ENCODE peak calls at places on chromosomes 6 and 20, in nine cellular contexts. P is PC-3, A is astrocyte, U is substantia nigra, T is PC-9, N is dorsolateral prefrontal cortex, Q is small intestine, M is AG04450, B is epithelial cell of prostate. I is an unnamed sample.

GRCh38 chr6:64250126-64250525 is 614.5 kb downstream of the PHF3 start:
- DNase-seq in P (peak), T (no peak), B (no peak), N (no peak), M (peak), U (no peak), Q (no peak), A (no peak), I (no peak)

GRCh38 chr6:154466139-154466538 is 44.3 kb downstream of the CNKSR3 start:
- DNase-seq in Q (no peak), T (no peak), M (no peak), B (peak), P (no peak), A (no peak), U (no peak), N (no peak), I (no peak)

GRCh38 chr6:14655201-14655988 is 537.8 kb downstream of the CD83 start:
- DNase-seq in U (no peak), P (no peak), Q (no peak), M (no peak), T (no peak), B (no peak), N (no peak), A (no peak), I (no peak)

GRCh38 chr6:50520862-50521261 is 192.5 kb upstream of the TFAP2D start:
- DNase-seq in P (no peak), U (no peak), A (no peak), N (no peak), T (no peak), M (no peak), Q (no peak), B (no peak), I (no peak)

GRCh38 chr6:107318100-107318736 is 141.1 kb downstream of the PDSS2 start:
- DNase-seq in A (peak), P (peak), Q (peak), M (peak), N (peak), B (no peak), U (no peak), T (peak), I (peak)

GRCh38 chr6:110874880-110875547 is 429 bp downstream of the AMD1 start:
- DNase-seq in P (no peak), N (peak), T (no peak), A (no peak), Q (peak), B (no peak), M (peak), U (peak), I (peak)

GRCh38 chr20:47748069-47748468 is 37.2 kb downstream of the SULF2 start:
- DNase-seq in B (no peak), U (no peak), A (no peak), N (no peak), Q (no peak), M (no peak), T (no peak), P (no peak), I (no peak)

GRCh38 chr20:16771204-16771603 is 23.0 kb downstream of the OTOR start:
- DNase-seq in B (no peak), A (no peak), P (peak), N (no peak), Q (no peak), M (no peak), U (no peak), T (no peak), I (no peak)

GRCh38 chr6:92840246-92840930 is 579.0 kb downstream of the EPHA7 start:
- DNase-seq in U (no peak), T (no peak), B (no peak), A (no peak), Q (no peak), M (no peak), N (no peak), P (no peak), I (no peak)

GRCh38 chr6:73006161-73006560 is 219.1 kb downstream of the KHDC1L start:
- DNase-seq in N (no peak), T (no peak), B (no peak), U (no peak), Q (no peak), P (no peak), A (no peak), M (no peak), I (no peak)

GRCh38 chr6:17492350-17492749 is 99.0 kb downstream of the CAP2 start:
- DNase-seq in B (no peak), N (no peak), U (no peak), M (no peak), P (no peak), T (no peak), A (no peak), Q (peak), I (peak)

GRCh38 chr6:67630146-67630545 is 1004.9 kb upstream of the ADGRB3 start:
- DNase-seq in N (no peak), A (peak), B (no peak), T (no peak), P (peak), U (no peak), M (peak), Q (no peak), I (no peak)

GRCh38 chr6:12084681-12085080 is 72.6 kb downstream of the HIVEP1 start:
- DNase-seq in M (no peak), A (no peak), U (no peak), T (no peak), Q (no peak), N (no peak), B (no peak), P (no peak), I (no peak)

GRCh38 chr6:113805836-113806500 is 51.2 kb upstream of the MARCKS start:
- DNase-seq in N (no peak), P (no peak), U (no peak), Q (no peak), M (no peak), A (no peak), B (no peak), T (no peak), I (no peak)

GRCh38 chr6:113805167-113805835 is 51.8 kb upstream of the MARCKS start:
- DNase-seq in M (no peak), B (no peak), N (no peak), Q (no peak), T (no peak), P (no peak), A (no peak), U (no peak), I (no peak)

GRCh38 chr6:113813207-113813606 is 43.9 kb upstream of the MARCKS start:
- DNase-seq in Q (no peak), T (no peak), B (peak), U (no peak), A (peak), M (no peak), P (no peak), N (no peak), I (no peak)

DNA sequence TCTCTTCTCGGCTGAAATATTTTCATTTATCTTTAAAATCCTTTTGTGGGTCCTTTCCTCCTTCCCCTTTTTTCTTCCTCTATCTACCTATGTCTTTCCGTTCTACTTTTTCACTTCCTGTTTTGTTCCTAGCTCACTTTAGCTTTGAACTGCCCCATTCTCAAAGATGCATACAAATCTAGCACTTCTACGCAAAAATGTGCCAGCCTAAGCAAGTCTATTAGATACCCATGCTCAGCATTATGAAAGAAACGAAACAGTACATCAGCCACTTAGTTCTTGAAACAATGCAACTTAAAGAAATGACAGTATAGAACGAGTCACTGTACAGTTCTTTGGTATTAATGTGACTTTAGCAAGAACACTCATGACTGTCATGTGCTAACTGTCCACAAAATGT is 47.3 kb upstream of the MARCKS start:
- DNase-seq in M (no peak), P (no peak), T (no peak), B (no peak), A (no peak), N (no peak), Q (no peak), U (no peak), I (no peak)
- H3K27ac ChIP-seq in M (no peak), P (no peak), T (no peak), B (no peak), A (no peak), N (no peak), Q (no peak), U (no peak), I (no peak)

DNA sequence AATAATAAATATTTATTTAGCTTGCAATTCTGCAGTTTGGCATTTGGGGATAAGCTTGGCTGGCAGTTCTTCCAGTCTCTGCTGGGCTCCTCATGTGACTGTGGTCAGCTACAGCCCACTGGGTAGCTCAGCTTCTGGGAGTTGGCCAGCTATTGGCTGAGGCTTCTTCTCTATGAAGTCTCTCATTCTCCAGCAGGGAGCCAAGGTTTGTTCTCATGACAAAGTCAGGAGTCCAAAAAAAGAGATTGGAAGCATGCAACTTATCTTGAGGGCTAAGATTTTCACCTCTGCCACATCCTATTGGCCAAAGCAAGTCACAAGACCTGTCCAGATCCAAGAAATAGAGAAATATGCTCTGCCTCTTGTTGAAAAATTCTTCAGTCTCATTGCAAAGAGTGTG is 94.6 kb downstream of the SNAP25 start:
- DNase-seq in Q (no peak), N (no peak), P (no peak), T (no peak), U (no peak), B (no peak), M (no peak), A (peak), I (no peak)
- H3K27ac ChIP-seq in Q (no peak), N (no peak), P (no peak), T (no peak), U (no peak), B (no peak), M (no peak), A (no peak), I (no peak)

DNA sequence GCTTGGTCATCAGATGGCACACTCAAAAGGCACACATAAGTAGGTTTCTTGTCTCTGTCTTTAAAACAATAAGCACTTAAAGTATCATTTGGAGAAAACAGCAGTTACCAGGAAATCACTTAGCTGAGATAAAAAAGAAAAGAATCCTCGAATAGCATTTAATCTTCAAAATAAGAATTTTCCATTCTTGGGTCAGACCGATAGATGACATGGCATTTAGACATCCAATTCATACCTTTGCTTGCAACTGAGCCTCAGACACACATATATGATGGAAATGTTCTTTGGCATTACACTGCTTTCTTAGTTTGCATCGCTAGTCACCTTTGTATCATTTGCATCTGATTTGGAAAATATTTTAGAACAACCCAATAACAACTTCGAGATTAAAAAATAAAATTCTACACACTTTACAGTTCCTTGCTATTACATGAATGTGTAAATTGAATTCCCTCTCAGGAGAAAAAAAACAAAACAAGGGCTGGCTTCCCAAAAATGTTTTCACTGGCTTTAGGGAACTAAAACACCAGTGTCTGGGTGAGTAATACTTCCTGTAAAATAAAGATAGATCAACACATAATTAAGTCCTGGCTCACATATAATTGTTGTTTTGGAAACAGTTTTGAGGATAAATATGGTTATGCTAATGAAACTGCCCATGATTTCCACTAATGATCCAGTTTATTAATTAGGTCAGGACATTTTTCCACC is 1.3 kb upstream of the RNF217 start:
- DNase-seq in N (no peak), A (peak), T (no peak), M (no peak), Q (no peak), B (no peak), U (no peak), P (no peak), I (no peak)
- H3K27ac ChIP-seq in N (peak), A (peak), T (peak), M (no peak), Q (no peak), B (peak), U (no peak), P (no peak), I (peak)

GRCh38 chr6:35023091-35023490 is 118.0 kb downstream of the TCP11 start:
- DNase-seq in P (no peak), A (no peak), T (no peak), U (no peak), Q (no peak), N (no peak), M (no peak), B (no peak), I (no peak)

GRCh38 chr6:35023601-35024000 is 117.5 kb downstream of the TCP11 start:
- DNase-seq in T (no peak), B (no peak), P (no peak), M (no peak), Q (no peak), N (no peak), A (no peak), U (no peak), I (no peak)

GRCh38 chr6:35025241-35026188 is 115.6 kb downstream of the TCP11 start:
- DNase-seq in A (no peak), T (no peak), M (no peak), P (peak), B (no peak), N (no peak), Q (peak), U (no peak), I (no peak)

GRCh38 chr6:35026434-35027222 is 114.5 kb downstream of the TCP11 start:
- DNase-seq in P (peak), M (no peak), B (peak), Q (no peak), A (peak), T (peak), U (no peak), N (no peak), I (no peak)

DNA sequence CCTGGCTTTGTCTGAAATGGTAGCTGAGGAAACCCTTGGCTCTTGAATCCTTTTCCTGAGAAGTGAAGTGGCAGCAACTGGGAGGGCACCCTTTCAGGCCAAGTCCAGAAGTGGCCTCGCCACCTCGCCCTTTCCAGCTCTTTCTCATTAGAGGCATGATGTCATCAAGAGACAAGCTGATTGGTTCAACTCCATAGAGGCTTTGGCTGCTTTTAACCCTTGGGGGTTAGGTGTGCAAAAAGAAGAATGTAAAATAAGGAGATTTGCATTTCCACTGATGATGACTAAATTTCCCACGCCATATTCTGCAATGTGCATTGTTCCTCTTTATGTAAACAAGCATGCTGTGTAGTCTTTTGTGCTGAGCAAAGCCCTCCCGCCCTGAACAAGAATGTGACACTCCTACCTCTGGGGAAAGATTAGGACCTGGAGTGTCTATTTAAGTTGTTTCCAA is 116.5 kb downstream of the TCP11 start:
- DNase-seq in P (peak), Q (peak), U (no peak), N (no peak), B (peak), A (peak), T (peak), M (no peak), I (no peak)
- H3K27ac ChIP-seq in P (peak), Q (peak), U (peak), N (peak), B (peak), A (peak), T (peak), M (no peak), I (peak)

GRCh38 chr20:50130995-50131394 is 18.0 kb upstream of the UBE2V1 start:
- DNase-seq in T (no peak), M (no peak), N (no peak), A (no peak), Q (no peak), B (no peak), P (no peak), U (no peak), I (no peak)
- H3K27ac ChIP-seq in T (no peak), M (peak), N (peak), A (peak), Q (no peak), B (no peak), P (no peak), U (no peak), I (no peak)

DNA sequence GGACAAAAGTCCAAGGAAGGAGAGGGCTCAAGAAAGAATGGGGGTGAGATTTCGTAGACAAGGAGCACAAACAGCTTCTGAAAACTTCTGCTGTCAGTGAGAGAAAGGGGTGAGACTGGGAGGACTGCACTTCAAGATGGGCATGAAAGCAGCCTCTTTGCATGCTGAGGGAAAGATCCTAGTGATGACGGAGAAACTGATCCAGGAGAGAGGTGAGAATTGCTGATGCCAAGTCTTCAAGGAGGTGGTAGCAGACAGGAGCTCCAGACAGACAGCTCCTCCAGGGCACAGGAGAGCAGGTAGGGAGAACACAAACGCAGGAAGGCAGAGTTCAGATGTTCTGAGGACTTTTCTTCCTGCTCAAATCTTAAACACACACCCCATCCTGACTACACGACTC is 303.9 kb downstream of the GMDS start:
- DNase-seq in A (no peak), T (no peak), M (no peak), U (no peak), Q (no peak), B (no peak), P (no peak), N (no peak), I (no peak)
- H3K27ac ChIP-seq in A (no peak), T (no peak), M (no peak), U (no peak), Q (no peak), B (no peak), P (no peak), N (no peak), I (no peak)